ENCODE peak calls at places on chromosomes 11 and 22, in eight cellular contexts. P, I, H, D, S, K, C and W are unnamed samples.
A peak's percentile ranks its signal among the peaks of the same experiment; 100 is the strongest.

GRCh38 chr11:110148775-110149744 is 55.9 kb downstream of the ZC3H12C start:
- DNase-seq in H (no peak), I (no peak), P (no peak), K (no peak), C (no peak), D (no peak), S (no peak), W (no peak)

GRCh38 chr11:110715541-110715940 is 3.3 kb upstream of the ARHGAP20 start:
- DNase-seq in K (no peak), C (no peak), I (no peak), D (no peak), H (no peak), S (no peak), P (no peak), W (no peak)

GRCh38 chr22:39301108-39301507 is 18.3 kb downstream of the RPL3 start:
- DNase-seq in K (no peak), C (no peak), H (no peak), D (no peak), S (no peak), P (no peak), I (no peak), W (no peak)

GRCh38 chr11:122754553-122755322 is 83.6 kb upstream of the CRTAM start:
- DNase-seq in I (no peak), P (peak; percentile 7), S (no peak), K (peak; percentile 24), C (peak; percentile 69), D (peak; percentile 41), H (peak; percentile 78), W (peak; percentile 64)

GRCh38 chr11:61955031-61955415 is 4.9 kb downstream of the BEST1 start:
- DNase-seq in C (peak; percentile 94), H (peak; percentile 89), P (no peak), D (peak; percentile 57), S (peak; percentile 46), I (no peak), K (peak; percentile 59), W (peak; percentile 74)

GRCh38 chr22:24060375-24060788 is 49.3 kb downstream of the CABIN1 start:
- DNase-seq in H (no peak), C (no peak), S (no peak), D (no peak), I (no peak), P (no peak), K (no peak), W (no peak)

GRCh38 chr22:49166211-49166610 is 661.5 kb downstream of the BRD1 start:
- DNase-seq in K (no peak), S (no peak), D (no peak), I (no peak), C (no peak), H (no peak), P (no peak), W (no peak)

GRCh38 chr11:26820739-26821138 is 98.9 kb upstream of the SLC5A12 start:
- DNase-seq in S (no peak), P (no peak), C (no peak), K (no peak), H (no peak), D (no peak), I (no peak), W (no peak)

GRCh38 chr11:85844439-85845051 is 10.6 kb upstream of the CCDC83 start:
- DNase-seq in C (no peak), S (no peak), H (no peak), I (no peak), P (no peak), K (no peak), D (no peak), W (no peak)

DNA sequence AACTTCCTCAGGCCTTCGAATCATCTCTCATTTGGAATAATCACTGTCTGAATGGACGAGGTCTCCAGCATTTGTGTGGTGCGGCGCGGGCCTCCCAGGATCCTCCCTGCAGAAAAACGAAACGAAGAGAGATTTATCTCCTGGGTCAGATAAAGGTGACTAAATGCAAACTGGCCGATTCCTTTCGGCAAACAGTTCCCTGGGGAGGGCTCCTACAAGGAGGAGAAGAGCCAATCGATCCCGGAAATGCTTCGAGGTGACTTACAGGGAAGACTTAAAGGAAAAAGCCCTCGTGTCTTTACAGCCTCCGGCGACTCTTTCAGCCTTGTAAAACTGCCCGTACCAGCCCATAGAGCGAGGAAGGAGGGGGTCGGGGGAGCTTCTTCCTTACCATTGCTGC is 126.5 kb downstream of the MIAT start:
- DNase-seq in H (no peak), S (no peak), K (no peak), P (no peak), I (no peak), C (peak; percentile 49), D (no peak), W (no peak)
- H3K36me3 ChIP-seq in H (peaks cover 13% of the 10 kb centered on the region), S (no peaks in the 10 kb centered on the region), K (no peaks in the 10 kb centered on the region), P (peaks cover 57% of the 10 kb centered on the region), I (no peaks in the 10 kb centered on the region), C (no peaks in the 10 kb centered on the region), D (no peaks in the 10 kb centered on the region), W (no peaks in the 10 kb centered on the region)

DNA sequence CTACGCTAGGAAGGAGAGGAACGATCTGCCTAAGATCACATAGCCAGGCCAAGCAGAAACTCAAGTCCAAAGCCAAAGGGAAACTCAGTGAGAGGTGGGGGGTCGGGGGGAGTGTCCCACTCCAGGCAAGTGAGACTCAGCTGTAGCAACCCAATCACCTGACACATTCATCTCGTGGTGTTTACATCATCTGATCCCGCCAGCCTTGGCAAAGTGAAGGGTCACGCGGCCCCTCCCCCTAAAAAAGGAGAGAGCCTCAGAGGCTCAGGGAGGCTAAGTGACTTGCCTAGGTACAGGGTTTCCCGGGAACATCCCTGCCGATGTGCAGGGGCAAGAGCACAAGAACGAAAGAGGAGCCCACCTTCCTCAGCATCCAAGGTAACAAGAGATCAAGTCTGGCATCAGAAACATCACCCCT is 21.5 kb downstream of the MYH9 start:
- DNase-seq in K (no peak), H (peak; percentile 73), D (no peak), I (no peak), S (no peak), C (peak; percentile 64), P (no peak), W (no peak)
- H3K36me3 ChIP-seq in K (peaks cover 4% of the 10 kb centered on the region), H (peaks cover 46% of the 10 kb centered on the region), D (no peaks in the 10 kb centered on the region), I (no peaks in the 10 kb centered on the region), S (no peaks in the 10 kb centered on the region), C (peaks cover 2% of the 10 kb centered on the region), P (peaks cover 14% of the 10 kb centered on the region), W (no peaks in the 10 kb centered on the region)

DNA sequence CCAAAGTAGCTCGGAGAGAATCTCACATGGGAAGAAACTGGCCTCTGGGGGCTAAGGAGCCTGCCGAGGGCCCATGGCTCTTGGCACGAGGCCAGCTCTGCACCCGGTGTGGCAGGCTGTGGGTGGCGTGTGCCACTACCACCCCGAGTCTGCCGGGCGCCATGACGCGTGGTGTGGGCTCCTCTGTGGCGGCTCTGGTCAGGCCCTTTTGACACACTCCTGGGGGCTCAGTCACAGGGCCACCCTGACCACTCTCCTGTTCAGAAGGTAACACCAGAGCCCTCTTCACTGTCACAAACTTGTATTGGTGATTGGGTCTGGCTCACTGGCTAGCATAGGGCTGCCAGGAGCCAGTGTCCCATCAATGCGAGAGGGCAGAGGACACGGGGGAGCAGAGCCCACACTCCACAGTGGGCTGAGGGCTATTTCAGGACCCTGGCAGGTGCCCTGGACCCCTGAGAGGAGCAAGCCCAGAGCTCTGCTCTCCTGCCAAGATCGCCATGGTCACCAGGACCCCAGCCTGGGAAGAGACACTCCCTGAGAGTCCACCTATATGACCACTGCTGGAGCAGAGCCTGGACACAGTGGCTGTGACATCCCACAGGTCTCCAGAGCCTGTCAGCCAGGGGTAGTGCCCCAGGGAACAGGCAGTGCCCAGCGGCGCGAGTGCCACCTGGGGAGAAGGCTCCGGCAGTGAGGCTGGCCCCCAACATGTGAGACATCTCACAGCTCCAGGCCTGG is 8.6 kb upstream of the PPM1F start:
- DNase-seq in S (no peak), H (peak; percentile 40), I (no peak), C (no peak), K (no peak), D (no peak), P (no peak), W (no peak)
- H3K36me3 ChIP-seq in S (peaks cover 48% of the 10 kb centered on the region), H (peaks cover 58% of the 10 kb centered on the region), I (peaks cover 65% of the 10 kb centered on the region), C (peaks cover 39% of the 10 kb centered on the region), K (peaks cover 18% of the 10 kb centered on the region), D (peaks cover 34% of the 10 kb centered on the region), P (peaks cover 43% of the 10 kb centered on the region), W (peaks cover 81% of the 10 kb centered on the region)

GRCh38 chr11:68932933-68933577 is 29.4 kb downstream of the IGHMBP2 start:
- DNase-seq in P (no peak), H (no peak), C (peak; percentile 51), D (no peak), I (no peak), S (no peak), K (no peak), W (no peak)
- H3K36me3 ChIP-seq in P (peaks cover 67% of the 10 kb centered on the region), H (peaks cover 53% of the 10 kb centered on the region), C (peaks cover 21% of the 10 kb centered on the region), D (peaks cover 31% of the 10 kb centered on the region), I (peaks cover 66% of the 10 kb centered on the region), S (peaks cover 77% of the 10 kb centered on the region), K (peaks cover 27% of the 10 kb centered on the region), W (no peaks in the 10 kb centered on the region)

DNA sequence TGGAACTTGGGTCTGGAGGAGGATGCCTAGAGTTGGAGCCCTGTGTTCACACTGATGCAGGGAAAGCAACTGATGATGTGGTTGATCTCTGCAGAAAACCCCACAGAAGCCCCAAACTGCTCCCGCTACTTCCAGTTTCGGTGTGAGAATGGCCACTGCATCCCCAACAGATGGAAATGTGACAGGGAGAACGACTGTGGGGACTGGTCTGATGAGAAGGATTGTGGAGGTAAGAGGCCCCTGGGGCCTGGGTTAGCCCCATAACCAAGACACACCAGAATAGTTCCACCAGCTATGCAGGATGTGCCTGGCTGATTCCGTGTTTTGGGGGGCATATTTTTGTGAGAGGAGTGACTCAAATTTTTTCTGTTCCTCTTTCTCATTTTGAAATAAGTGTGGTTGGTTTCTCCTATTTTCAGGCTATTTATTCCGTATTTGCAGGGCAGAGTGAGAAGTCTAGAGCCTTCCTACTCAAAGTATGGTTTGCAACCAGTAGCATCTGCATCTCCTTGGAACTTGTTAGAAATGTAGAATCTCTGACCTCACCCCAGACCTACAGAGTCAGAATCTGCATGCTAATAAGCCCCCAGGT is 137.3 kb upstream of the SORL1-AS1 start:
- DNase-seq in S (no peak), I (no peak), P (no peak), C (no peak), K (no peak), H (no peak), D (no peak), W (no peak)
- H3K36me3 ChIP-seq in S (no peaks in the 10 kb centered on the region), I (peaks cover 76% of the 10 kb centered on the region), P (peaks cover 88% of the 10 kb centered on the region), C (peaks cover 17% of the 10 kb centered on the region), K (peaks cover 49% of the 10 kb centered on the region), H (peaks cover 27% of the 10 kb centered on the region), D (no peaks in the 10 kb centered on the region), W (no peaks in the 10 kb centered on the region)

GRCh38 chr22:29797351-29797750 is 30.2 kb downstream of the UQCR10 start:
- DNase-seq in K (no peak), C (no peak), S (no peak), I (no peak), P (no peak), D (no peak), H (no peak), W (no peak)
- H3K36me3 ChIP-seq in K (peaks cover 22% of the 10 kb centered on the region), C (peaks cover 12% of the 10 kb centered on the region), S (peaks cover 43% of the 10 kb centered on the region), I (peaks cover 40% of the 10 kb centered on the region), P (peaks cover 80% of the 10 kb centered on the region), D (peaks cover 8% of the 10 kb centered on the region), H (peaks cover 68% of the 10 kb centered on the region), W (no peaks in the 10 kb centered on the region)